ENCODE peak calls at places on chromosomes 12 and 14, in five cellular contexts. K is lower lobe of right lung, Q is SK-N-SH, Z is NCI-H2029 treated with DMSO at 0.1 percent for 48 hours, H is foreskin fibroblast. V is an unnamed sample.

GRCh38 chr14:74275265-74275841 is 27.4 kb downstream of the ABCD4 start:
- DNase-seq in Z (no peak), H (peak), K (no peak), Q (no peak), V (peak)

GRCh38 chr14:99065551-99065950 is 206.4 kb downstream of the BCL11B start:
- DNase-seq in K (no peak), Q (no peak), H (no peak), Z (no peak), V (no peak)

GRCh38 chr14:78355109-78355508 is 184.9 kb downstream of the NRXN3 start:
- DNase-seq in Q (no peak), Z (no peak), K (no peak), H (no peak), V (no peak)

GRCh38 chr12:8687846-8688601 is 9.8 kb upstream of the RIMKLB start:
- DNase-seq in Z (peak), H (peak), K (no peak), Q (peak), V (peak)

GRCh38 chr14:104895207-104895785 is 29.4 kb upstream of the PLD4 start:
- DNase-seq in Q (no peak), K (no peak), H (no peak), Z (no peak), V (no peak)

GRCh38 chr12:10186299-10186698 is 7.5 kb downstream of the TMEM52B start:
- DNase-seq in H (no peak), K (peak), Z (no peak), Q (no peak), V (no peak)

GRCh38 chr14:100214768-100215079 is 24.2 kb upstream of the YY1 start:
- DNase-seq in Q (no peak), K (no peak), Z (no peak), H (no peak), V (no peak)

GRCh38 chr12:119204137-119204536 is 25.4 kb downstream of the HSPB8 start:
- DNase-seq in Q (peak), K (no peak), Z (peak), H (no peak), V (no peak)

GRCh38 chr12:108804361-108804949 is 52.9 kb downstream of the SSH1 start:
- DNase-seq in Z (no peak), K (no peak), Q (peak), H (peak), V (peak)

GRCh38 chr12:105748806-105749600 is 389.8 kb downstream of the NUAK1 start:
- DNase-seq in K (no peak), Q (no peak), Z (no peak), H (peak), V (peak)